ENCODE peak calls at places on chromosomes 1 and 21, in four cellular contexts. I is K562, A is HepG2, S is H1. V is an unnamed sample.

GRCh38 chr21:39681257-39681656 is 63.7 kb upstream of the IGSF5 start:
- DNase-seq in I (no peak), A (no peak), S (no peak), V (no peak)

GRCh38 chr1:113930499-113931161 is 1.5 kb downstream of the HIPK1 start:
- DNase-seq in I (peak), A (peak), S (no peak), V (no peak)

GRCh38 chr1:64470670-64471217 is 815 bp downstream of the CACHD1 start:
- DNase-seq in I (no peak), A (no peak), S (peak), V (no peak)

GRCh38 chr21:15682182-15682895 is 47.4 kb upstream of the USP25 start:
- DNase-seq in I (no peak), A (peak), S (no peak), V (no peak)

GRCh38 chr1:70017770-70018169 is 187.6 kb downstream of the LRRC40 start:
- DNase-seq in I (no peak), A (no peak), S (no peak), V (no peak)

GRCh38 chr1:6049419-6049818 is 3.7 kb downstream of the KCNAB2 start:
- DNase-seq in I (no peak), A (no peak), S (no peak), V (no peak)

GRCh38 chr1:84163123-84164038 is 19.3 kb downstream of the PRKACB start:
- DNase-seq in I (no peak), A (no peak), S (no peak), V (no peak)

GRCh38 chr21:35770101-35770945 is 290.0 kb downstream of the SETD4 start:
- DNase-seq in I (no peak), A (no peak), S (no peak), V (no peak)

GRCh38 chr1:234604726-234605492 is 5.1 kb downstream of the IRF2BP2 start:
- DNase-seq in I (peak), A (no peak), S (no peak), V (no peak)

GRCh38 chr21:38351176-38351959 is 94.6 kb downstream of the KCNJ15 start:
- DNase-seq in I (no peak), A (no peak), S (no peak), V (no peak)

GRCh38 chr21:27802816-27803475 is 836.1 kb upstream of the ADAMTS5 start:
- DNase-seq in I (peak), A (no peak), S (peak), V (no peak)

GRCh38 chr1:235415008-235415904 is 48.0 kb downstream of the TBCE start:
- DNase-seq in I (peak), A (peak), S (peak), V (peak)

GRCh38 chr1:68745006-68745405 is 248.1 kb upstream of the DEPDC1 start:
- DNase-seq in I (no peak), A (no peak), S (no peak), V (no peak)

GRCh38 chr1:77504986-77505385 is 177.5 kb downstream of the ZZZ3 start:
- DNase-seq in I (no peak), A (no peak), S (no peak), V (no peak)

GRCh38 chr1:21449906-21450305 is 10.0 kb downstream of the NBPF3 start:
- DNase-seq in I (no peak), A (no peak), S (no peak), V (no peak)

GRCh38 chr1:41414291-41414690 is 53.1 kb downstream of the FOXO6 start:
- DNase-seq in I (no peak), A (no peak), S (no peak), V (no peak)

GRCh38 chr1:61356995-61357394 is 274.6 kb downstream of the NFIA start:
- DNase-seq in I (peak), A (no peak), S (no peak), V (no peak)

GRCh38 chr1:82565146-82565545 is 764.4 kb downstream of the ADGRL2 start:
- DNase-seq in I (no peak), A (no peak), S (no peak), V (no peak)

GRCh38 chr1:92927870-92928269 is 33.4 kb downstream of the DIPK1A start:
- DNase-seq in I (no peak), A (no peak), S (no peak), V (no peak)

GRCh38 chr1:220326578-220326977 is 54.3 kb upstream of the RAB3GAP2 start:
- DNase-seq in I (no peak), A (no peak), S (no peak), V (no peak)

GRCh38 chr1:162213281-162213909 is 143.9 kb downstream of the NOS1AP start:
- DNase-seq in I (no peak), A (peak), S (no peak), V (no peak)

GRCh38 chr1:96843601-96844000 is 122.0 kb downstream of the PTBP2 start:
- DNase-seq in I (no peak), A (no peak), S (no peak), V (no peak)

GRCh38 chr1:232529747-232530146 is 100.2 kb downstream of the SIPA1L2 start:
- DNase-seq in I (no peak), A (no peak), S (no peak), V (no peak)

GRCh38 chr1:196607940-196608339 is 300 bp downstream of the KCNT2 start:
- DNase-seq in I (no peak), A (no peak), S (no peak), V (no peak)

GRCh38 chr1:9319208-9319788 is 26.6 kb downstream of the SPSB1 start:
- DNase-seq in I (no peak), A (no peak), S (no peak), V (no peak)

GRCh38 chr1:228555074-228555989 is 68.2 kb downstream of the RNF187 start:
- DNase-seq in I (no peak), A (peak), S (peak), V (no peak)

GRCh38 chr21:34981793-34982192 is 67.3 kb downstream of the RUNX1 start:
- DNase-seq in I (no peak), A (no peak), S (no peak), V (no peak)

GRCh38 chr1:178633068-178633467 is 92.0 kb upstream of the RALGPS2 start:
- DNase-seq in I (no peak), A (no peak), S (no peak), V (no peak)

DNA sequence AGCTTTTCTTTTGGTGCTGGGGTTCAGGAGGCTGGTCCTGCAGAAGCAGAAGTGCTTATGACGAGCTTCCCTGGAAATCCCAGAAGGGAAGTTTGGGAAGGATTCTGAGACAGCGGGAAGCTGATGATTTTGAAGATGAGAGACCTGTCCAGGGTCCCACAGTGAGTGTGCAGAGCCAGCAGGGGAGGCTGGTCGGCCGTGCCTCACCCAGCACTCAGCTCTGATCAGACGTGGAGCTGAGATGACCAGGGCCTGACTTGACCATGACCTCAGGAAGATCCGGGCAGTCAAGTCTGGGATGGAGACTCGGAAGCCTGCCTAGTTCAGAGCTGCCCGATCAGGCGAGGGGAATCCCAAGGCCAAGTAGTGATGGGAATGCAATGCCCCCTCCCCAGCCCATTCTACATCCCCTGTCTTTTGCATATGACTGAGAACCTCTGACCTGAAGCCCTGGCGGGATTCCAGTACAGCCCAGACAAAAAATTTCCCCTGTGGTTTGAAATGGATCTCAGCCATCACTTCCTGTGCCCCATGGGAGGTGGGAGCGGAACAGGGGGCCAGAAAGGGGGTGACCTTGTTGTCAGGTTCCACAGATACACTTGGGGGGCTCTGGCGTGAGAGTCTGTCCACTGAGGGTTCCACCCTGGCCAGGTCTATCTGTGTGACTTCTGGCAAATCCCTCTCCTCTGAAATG is 96.8 kb upstream of the RUNX3 start:
- DNase-seq in I (no peak), A (no peak), S (no peak), V (no peak)
- TF ChIP-seq HDAC6 in I (no peak), A (no peak), S (no peak), V (no peak)

GRCh38 chr1:91805343-91805801 is 80.6 kb downstream of the TGFBR3 start:
- DNase-seq in I (no peak), A (no peak), S (no peak), V (no peak)

GRCh38 chr1:91803133-91803532 is 82.8 kb downstream of the TGFBR3 start:
- DNase-seq in I (no peak), A (no peak), S (no peak), V (no peak)

GRCh38 chr1:91804546-91805023 is 81.4 kb downstream of the TGFBR3 start:
- DNase-seq in I (peak), A (no peak), S (no peak), V (peak)

GRCh38 chr1:91806146-91806545 is 79.8 kb downstream of the TGFBR3 start:
- DNase-seq in I (no peak), A (no peak), S (no peak), V (no peak)

GRCh38 chr1:91803847-91804545 is 82.0 kb downstream of the TGFBR3 start:
- DNase-seq in I (peak), A (no peak), S (no peak), V (peak)
- TF ChIP-seq CREB1 in I (no peak), A (no peak), S (no peak), V (peak)

GRCh38 chr1:241917487-241917886 is 40.1 kb upstream of the BECN2 start:
- DNase-seq in I (no peak), A (no peak), S (peak), V (no peak)
- TF ChIP-seq HDAC6 in I (no peak), A (no peak), S (no peak), V (no peak)

GRCh38 chr1:33429332-33429731 is 1.6 kb downstream of the PHC2 start:
- DNase-seq in I (no peak), A (no peak), S (no peak), V (no peak)

GRCh38 chr1:33424610-33425009 is 6.3 kb downstream of the PHC2 start:
- DNase-seq in I (no peak), A (no peak), S (no peak), V (no peak)

GRCh38 chr1:33428661-33429060 is 2.2 kb downstream of the PHC2 start:
- DNase-seq in I (no peak), A (no peak), S (no peak), V (no peak)

GRCh38 chr1:33425900-33426299 is 5.0 kb downstream of the PHC2 start:
- DNase-seq in I (no peak), A (no peak), S (no peak), V (peak)

DNA sequence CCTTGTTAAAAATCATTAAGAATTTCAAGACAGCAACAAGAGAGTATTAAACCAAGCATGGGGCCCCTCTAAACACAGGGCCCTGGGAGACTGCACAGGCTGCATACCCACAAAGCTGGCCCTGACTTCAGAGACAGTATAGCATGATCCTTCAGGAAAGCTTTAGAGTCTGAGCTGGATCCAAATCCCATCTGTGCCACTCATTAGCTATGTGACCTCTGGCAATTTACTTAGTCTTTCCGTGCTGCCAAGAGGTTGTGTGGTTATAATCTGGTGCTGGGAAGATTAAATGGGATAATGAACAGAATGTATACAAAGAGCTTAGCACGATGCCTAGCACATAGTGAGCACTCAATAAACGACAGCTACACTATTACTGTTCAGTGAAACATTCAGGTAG is 4.0 kb downstream of the PHC2 start:
- DNase-seq in I (no peak), A (no peak), S (no peak), V (no peak)
- TF ChIP-seq CREB1 in I (no peak), A (no peak), S (no peak), V (no peak)

DNA sequence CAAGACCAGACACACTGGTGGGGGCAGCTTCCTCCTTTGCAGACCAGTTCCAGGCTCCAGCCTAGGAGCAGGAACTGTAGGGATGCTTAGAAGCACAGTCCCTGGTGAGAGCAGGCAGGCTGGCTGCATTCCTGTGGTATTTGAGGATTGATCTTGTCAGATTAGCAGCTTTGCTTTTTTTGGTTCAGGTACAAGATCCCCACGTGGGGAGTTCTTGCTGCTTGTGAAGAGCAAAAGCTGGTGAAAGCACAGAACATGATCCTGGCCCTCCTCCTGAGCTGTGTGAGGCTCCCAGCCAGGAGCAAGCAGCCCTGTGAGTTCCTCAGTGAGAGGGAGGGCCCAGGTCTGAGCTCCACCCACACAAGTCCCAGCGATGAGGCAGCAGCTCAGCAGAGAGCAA is 75.3 kb upstream of the ARTN start:
- DNase-seq in I (no peak), A (peak), S (peak), V (no peak)
- TF ChIP-seq HDAC6 in I (no peak), A (no peak), S (no peak), V (no peak)

DNA sequence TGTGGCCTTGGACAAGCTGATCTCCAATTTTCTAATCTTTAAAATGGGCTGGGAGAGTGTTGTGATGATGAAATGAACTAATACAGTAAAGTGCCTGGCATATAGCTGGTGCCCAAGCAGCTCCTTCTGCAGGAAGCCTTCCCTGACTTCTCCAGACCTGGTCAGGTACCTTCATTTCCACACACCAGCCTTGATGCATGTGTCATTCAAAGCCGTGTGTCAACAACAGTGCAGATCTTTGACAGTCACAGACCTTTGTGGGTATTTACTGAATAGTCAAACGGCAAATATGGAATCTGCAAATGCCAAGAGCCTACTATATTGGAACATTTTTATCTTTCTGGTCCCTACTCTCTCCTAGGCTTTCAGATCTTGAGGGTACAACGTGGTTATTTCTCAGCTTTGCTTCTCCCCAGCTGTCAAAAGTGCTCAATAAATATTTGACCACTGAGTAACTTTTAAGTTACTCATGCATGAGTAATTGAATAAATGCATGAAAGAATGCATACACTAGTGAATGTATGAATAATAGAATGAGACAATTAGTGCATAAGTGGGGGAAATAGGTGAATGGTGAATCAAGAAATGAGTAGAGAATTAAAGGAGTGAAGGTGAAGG is 75.4 kb downstream of the MDM4 start:
- DNase-seq in I (no peak), A (no peak), S (no peak), V (no peak)
- TF ChIP-seq CREB1 in I (no peak), A (no peak), S (no peak), V (no peak)

GRCh38 chr21:43634618-43635017 is 24.7 kb downstream of the HSF2BP start:
- DNase-seq in I (no peak), A (no peak), S (no peak), V (no peak)
- TF ChIP-seq HDAC6 in I (no peak), A (no peak), S (no peak), V (no peak)

GRCh38 chr1:32048440-32048839 is 24.3 kb upstream of the TMEM39B start:
- DNase-seq in I (no peak), A (no peak), S (no peak), V (no peak)
- TF ChIP-seq CREB1 in I (no peak), A (no peak), S (no peak), V (no peak)

GRCh38 chr1:43288785-43289466 is 3.5 kb upstream of the C1orf210 start:
- DNase-seq in I (no peak), A (no peak), S (no peak), V (no peak)
- TF ChIP-seq HDAC6 in I (no peak), A (no peak), S (no peak), V (no peak)